ENCODE peak calls at places on chromosomes 5 and 9, in nine cellular contexts. W is fibroblast of mammary gland, V is astrocyte of the spinal cord, D is cardiac fibroblast, A is transverse colon, O is testis, P is osteoblast, Y is SK-N-SH, H is NB4. I is an unnamed sample.

GRCh38 chr5:125235995-125236394 is 489.6 kb upstream of the ZNF608 start:
- DNase-seq in W (no peak), V (no peak), D (no peak), A (no peak), O (no peak), P (no peak), Y (no peak), H (no peak), I (no peak)

GRCh38 chr9:114777841-114778240 is 28.0 kb downstream of the TNFSF15 start:
- DNase-seq in W (peak), V (no peak), D (peak), A (no peak), O (no peak), P (no peak), Y (no peak), H (no peak), I (no peak)

GRCh38 chr9:128823903-128824406 is 5.6 kb downstream of the SPOUT1 start:
- DNase-seq in W (no peak), V (no peak), D (no peak), A (no peak), O (no peak), P (peak), Y (no peak), H (no peak), I (no peak)

GRCh38 chr5:55582256-55582655 is 47.5 kb upstream of the PLPP1 start:
- DNase-seq in W (no peak), V (no peak), D (no peak), A (no peak), O (no peak), P (no peak), Y (no peak), H (no peak), I (no peak)

GRCh38 chr5:54257366-54258118 is 52.8 kb downstream of the ARL15 start:
- DNase-seq in W (no peak), V (no peak), D (no peak), A (no peak), O (no peak), P (no peak), Y (no peak), H (no peak), I (peak)

GRCh38 chr5:133657036-133657435 is 44.7 kb upstream of the FSTL4 start:
- DNase-seq in W (no peak), V (no peak), D (no peak), A (no peak), O (no peak), P (no peak), Y (no peak), H (no peak), I (no peak)

GRCh38 chr5:31366941-31367340 is 165.0 kb downstream of the DROSHA start:
- DNase-seq in W (peak), V (peak), D (peak), A (no peak), O (no peak), P (no peak), Y (no peak), H (no peak), I (peak)

GRCh38 chr5:10712574-10713366 is 48.3 kb downstream of the DAP start:
- DNase-seq in W (no peak), V (no peak), D (no peak), A (no peak), O (no peak), P (no peak), Y (no peak), H (no peak), I (no peak)

GRCh38 chr5:152560508-152561137 is 155.5 kb upstream of the NMUR2 start:
- DNase-seq in W (peak), V (peak), D (peak), A (peak), O (peak), P (no peak), Y (peak), H (peak), I (peak)

GRCh38 chr5:135079282-135079681 is 45.3 kb upstream of the PITX1 start:
- DNase-seq in W (no peak), V (no peak), D (no peak), A (no peak), O (no peak), P (no peak), Y (no peak), H (no peak), I (no peak)

GRCh38 chr9:129490583-129491485 is 130.1 kb downstream of the C9orf50 start:
- DNase-seq in W (no peak), V (no peak), D (no peak), A (no peak), O (no peak), P (peak), Y (no peak), H (no peak), I (no peak)

GRCh38 chr9:105828171-105828570 is 133.8 kb downstream of the TMEM38B start:
- DNase-seq in W (no peak), V (no peak), D (no peak), A (no peak), O (no peak), P (no peak), Y (no peak), H (no peak), I (no peak)

GRCh38 chr9:132163457-132163875 is 1.6 kb downstream of the NTNG2 start:
- DNase-seq in W (peak), V (no peak), D (no peak), A (no peak), O (no peak), P (peak), Y (peak), H (peak), I (no peak)

GRCh38 chr5:168714046-168714445 is 134.9 kb upstream of the PANK3 start:
- DNase-seq in W (peak), V (peak), D (peak), A (no peak), O (no peak), P (no peak), Y (no peak), H (no peak), I (peak)

GRCh38 chr5:92969781-92970237 is 611.2 kb downstream of the NR2F1-AS1 start:
- DNase-seq in W (no peak), V (no peak), D (peak), A (no peak), O (no peak), P (no peak), Y (no peak), H (no peak), I (peak)

GRCh38 chr9:134618823-134619454 is 22.7 kb upstream of the COL5A1 start:
- DNase-seq in W (no peak), V (no peak), D (no peak), A (no peak), O (peak), P (peak), Y (no peak), H (no peak), I (no peak)

GRCh38 chr5:67163231-67163756 is 33.3 kb downstream of the CD180 start:
- DNase-seq in W (no peak), V (no peak), D (no peak), A (no peak), O (no peak), P (no peak), Y (peak), H (no peak), I (no peak)

GRCh38 chr5:39148983-39149534 is 70.3 kb downstream of the FYB1 start:
- DNase-seq in W (peak), V (no peak), D (peak), A (no peak), O (no peak), P (no peak), Y (no peak), H (peak), I (peak)

DNA sequence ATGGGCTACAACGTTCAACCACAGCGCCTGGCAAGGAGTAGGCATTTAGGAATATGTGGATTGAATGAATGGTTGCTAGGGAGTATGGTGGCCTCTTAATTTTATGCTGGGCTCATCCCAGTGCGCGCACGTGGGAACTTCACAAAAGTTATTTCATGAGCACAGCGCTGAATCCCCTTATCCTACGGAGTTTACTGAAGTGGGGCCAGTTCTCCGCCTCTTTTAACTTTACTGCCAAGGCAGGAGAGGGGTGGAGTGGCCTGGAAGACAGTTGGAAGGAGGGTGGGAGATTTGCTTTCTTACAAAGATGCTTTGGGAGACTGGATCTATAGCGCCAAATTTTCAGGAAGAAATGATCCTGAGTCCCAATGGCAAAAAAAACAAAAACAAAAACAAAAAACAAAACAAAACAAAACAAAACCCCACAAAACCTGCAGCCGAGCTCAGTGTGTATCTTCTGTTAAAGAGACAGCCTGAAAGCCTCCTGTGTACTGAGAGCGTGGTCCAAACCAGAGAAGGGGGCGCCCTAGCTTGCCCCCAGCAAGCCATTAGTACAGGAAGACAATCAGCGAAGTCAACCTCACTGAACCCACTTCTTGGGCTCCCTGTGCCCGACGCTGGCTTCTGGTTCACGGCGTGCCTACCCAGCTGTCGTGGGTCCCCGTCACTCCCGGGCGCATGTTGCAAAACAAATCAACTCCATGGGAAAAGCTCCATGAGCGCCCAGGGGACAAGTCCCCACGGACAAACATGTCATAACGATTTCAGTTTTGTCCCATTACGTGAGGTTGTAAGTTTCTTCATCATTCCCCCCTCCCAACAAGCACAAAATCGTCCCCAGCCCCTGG is 326.7 kb downstream of the SH3GL2 start:
- DNase-seq in W (no peak), V (no peak), D (no peak), A (no peak), O (peak), P (peak), Y (no peak), H (no peak), I (no peak)
- H3K4me3 ChIP-seq in W (no peak), V (no peak), D (no peak), A (peak), O (peak), P (no peak), Y (no peak), H (no peak), I (no peak)

GRCh38 chr5:158388018-158388417 is 529.1 kb upstream of the CLINT1 start:
- DNase-seq in W (no peak), V (no peak), D (no peak), A (peak), O (no peak), P (no peak), Y (peak), H (no peak), I (no peak)
- TF ChIP-seq CTCF in W (no peak), V (no peak), D (no peak), A (no peak), O (no peak), P (no peak), Y (no peak), H (no peak), I (no peak)

GRCh38 chr5:74432240-74432639 is 208.3 kb downstream of the ENC1 start:
- DNase-seq in W (no peak), V (no peak), D (no peak), A (no peak), O (no peak), P (no peak), Y (no peak), H (no peak), I (no peak)
- H3K4me3 ChIP-seq in W (no peak), V (no peak), D (no peak), A (no peak), O (no peak), P (no peak), Y (no peak), H (no peak), I (no peak)

DNA sequence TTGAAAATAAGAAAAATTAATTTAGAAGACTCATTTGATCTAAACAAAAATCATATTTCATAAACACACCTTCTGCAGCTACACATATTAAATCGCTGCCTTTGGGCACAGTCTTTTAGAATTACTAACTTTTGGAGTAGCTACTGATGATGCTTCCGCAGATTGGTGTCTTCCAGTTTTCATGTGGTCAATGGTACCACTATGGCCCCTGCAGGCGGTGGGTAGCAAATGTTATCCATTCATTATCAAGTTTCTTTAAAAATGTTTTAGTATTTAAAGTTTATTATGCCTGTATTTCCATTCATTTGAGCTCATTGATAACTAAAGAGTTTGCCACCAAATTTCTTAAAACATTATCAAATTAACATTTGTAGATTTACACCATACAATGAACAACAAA is 122.9 kb upstream of the GRAMD2B start:
- DNase-seq in W (peak), V (peak), D (no peak), A (no peak), O (no peak), P (no peak), Y (no peak), H (no peak), I (no peak)
- TF ChIP-seq CTCF in W (peak), V (peak), D (no peak), A (no peak), O (no peak), P (no peak), Y (peak), H (no peak), I (peak)

I was measured in fibroblast of the aortic adventitia.